ENCODE peak calls at places on chromosomes 7 and 10, in eight cellular contexts. B, Y, X, W, F, J, P and M are unnamed samples.

GRCh38 chr10:89283174-89283987 is 18.5 kb upstream of the IFIT2 start:
- DNase-seq in J (no peak), F (no peak), P (no peak), Y (no peak), X (no peak), W (peak; percentile 69), B (no peak), M (no peak)

GRCh38 chr10:79191951-79192676 is 123.3 kb downstream of the ZMIZ1 start:
- DNase-seq in B (no peak), X (no peak), J (no peak), W (no peak), Y (no peak), F (peak; percentile 6), P (no peak), M (no peak)

GRCh38 chr7:151776446-151776845 is 100.5 kb downstream of the PRKAG2 start:
- DNase-seq in F (peak; percentile 65), B (no peak), J (no peak), X (no peak), W (no peak), Y (no peak), P (no peak), M (no peak)

GRCh38 chr7:43758861-43759683 is 592 bp downstream of the BLVRA start:
- DNase-seq in J (peak; percentile 63), X (peak; percentile 41), W (peak; percentile 80), B (no peak), Y (peak; percentile 40), F (peak; percentile 42), P (peak; percentile 47), M (peak; percentile 31)

GRCh38 chr10:3460420-3461128 is 288.0 kb upstream of the PITRM1 start:
- DNase-seq in B (no peak), F (no peak), J (no peak), X (no peak), P (no peak), Y (no peak), W (no peak), M (no peak)

GRCh38 chr10:97842658-97843295 is 6.9 kb upstream of the GOLGA7B start:
- DNase-seq in Y (no peak), B (no peak), X (no peak), F (no peak), J (no peak), W (no peak), P (no peak), M (peak; percentile 22)

GRCh38 chr7:127953966-127954365 is 77.3 kb downstream of the LRRC4 start:
- DNase-seq in F (no peak), X (no peak), Y (no peak), P (no peak), J (no peak), B (no peak), W (peak; percentile 39), M (no peak)

GRCh38 chr10:113540845-113541553 is 11.9 kb upstream of the HABP2 start:
- DNase-seq in P (no peak), X (no peak), J (no peak), W (no peak), Y (no peak), B (no peak), F (no peak), M (no peak)

GRCh38 chr7:106757846-106758245 is 96.9 kb upstream of the CCDC71L start:
- DNase-seq in Y (no peak), W (no peak), F (peak; percentile 57), X (no peak), B (no peak), J (no peak), P (no peak), M (peak; percentile 92)

GRCh38 chr7:95687759-95688343 is 84.5 kb upstream of the DYNC1I1 start:
- DNase-seq in X (peak; percentile 21), Y (no peak), P (no peak), B (peak; percentile 36), J (peak; percentile 48), F (peak; percentile 56), W (peak; percentile 80), M (peak; percentile 25)

GRCh38 chr7:113752289-113752688 is 166.5 kb downstream of the PPP1R3A start:
- DNase-seq in W (no peak), P (no peak), F (no peak), J (no peak), B (no peak), X (no peak), Y (no peak), M (no peak)

GRCh38 chr7:100686201-100686821 is 7.7 kb downstream of the GIGYF1 start:
- DNase-seq in B (no peak), Y (no peak), J (no peak), P (no peak), F (no peak), W (no peak), X (no peak), M (no peak)

GRCh38 chr10:125982256-125982948 is 86.0 kb downstream of the FANK1 start:
- DNase-seq in X (peak; percentile 58), B (no peak), W (peak; percentile 84), F (peak; percentile 91), Y (no peak), P (peak; percentile 36), J (peak; percentile 49), M (peak; percentile 44)

GRCh38 chr7:119944601-119944972 is 328.4 kb upstream of the KCND2 start:
- DNase-seq in W (no peak), F (no peak), P (no peak), B (no peak), J (no peak), X (no peak), Y (no peak), M (no peak)

GRCh38 chr7:80207501-80207900 is 72.9 kb downstream of the GNAI1 start:
- DNase-seq in F (no peak), B (no peak), J (no peak), P (no peak), X (no peak), Y (no peak), W (no peak), M (no peak)

GRCh38 chr10:126198681-126199080 is 189.6 kb downstream of the ADAM12 start:
- DNase-seq in F (no peak), B (no peak), W (no peak), X (no peak), Y (no peak), J (no peak), P (no peak), M (no peak)

GRCh38 chr10:112375721-112376577 is 2.0 kb downstream of the ACSL5 start:
- DNase-seq in F (no peak), J (no peak), B (no peak), Y (peak; percentile 26), W (no peak), P (peak; percentile 78), X (peak; percentile 69), M (peak; percentile 77)

GRCh38 chr10:48465860-48466521 is 138.9 kb downstream of the ARHGAP22 start:
- DNase-seq in X (no peak), J (no peak), Y (no peak), W (no peak), F (no peak), B (no peak), P (no peak), M (no peak)

GRCh38 chr10:89653410-89653828 is 8.4 kb upstream of the PANK1 start:
- DNase-seq in Y (no peak), B (no peak), P (peak; percentile 35), J (no peak), F (no peak), W (no peak), X (peak; percentile 47), M (no peak)

GRCh38 chr7:78499283-78499682 is 700.7 kb downstream of the PHTF2 start:
- DNase-seq in P (no peak), X (no peak), B (no peak), W (no peak), Y (no peak), J (no peak), F (no peak), M (no peak)

GRCh38 chr10:97078280-97079156 is 107.2 kb downstream of the SLIT1 start:
- DNase-seq in Y (no peak), J (no peak), W (peak; percentile 85), X (no peak), B (no peak), P (no peak), F (no peak), M (no peak)

GRCh38 chr7:116984917-116985316 is 31.6 kb downstream of the ST7 start:
- DNase-seq in F (peak; percentile 65), W (peak; percentile 30), P (peak; percentile 33), B (no peak), Y (no peak), X (peak; percentile 44), J (no peak), M (peak; percentile 35)

GRCh38 chr7:77482015-77482414 is 55.1 kb upstream of the PTPN12 start:
- DNase-seq in J (no peak), X (peak; percentile 90), F (no peak), Y (no peak), B (no peak), W (peak; percentile 62), P (no peak), M (peak; percentile 27)

GRCh38 chr7:109694122-109694521 is 1124.4 kb downstream of the DNAJB9 start:
- DNase-seq in J (no peak), B (no peak), Y (no peak), X (no peak), P (no peak), W (peak; percentile 19), F (no peak), M (no peak)

GRCh38 chr7:45988405-45989057 is 67.5 kb upstream of the IGFBP3 start:
- DNase-seq in J (no peak), P (no peak), F (no peak), X (no peak), Y (no peak), W (no peak), B (no peak), M (no peak)

GRCh38 chr10:67779455-67780205 is 58.4 kb downstream of the DNAJC12 start:
- DNase-seq in X (peak; percentile 80), J (peak; percentile 81), W (peak; percentile 89), F (peak; percentile 82), P (peak; percentile 61), Y (peak; percentile 43), B (peak; percentile 65), M (peak; percentile 85)

GRCh38 chr10:91009121-91009520 is 88.2 kb upstream of the ANKRD1 start:
- DNase-seq in X (no peak), B (no peak), F (no peak), Y (no peak), J (no peak), W (no peak), P (no peak), M (no peak)

GRCh38 chr10:789831-790701 is 100.6 kb upstream of the DIP2C start:
- DNase-seq in W (no peak), B (no peak), P (no peak), Y (no peak), J (no peak), F (no peak), X (no peak), M (no peak)

GRCh38 chr7:132815696-132816334 is 239.5 kb upstream of the PLXNA4 start:
- DNase-seq in F (no peak), X (no peak), J (no peak), Y (no peak), W (no peak), P (no peak), B (no peak), M (no peak)